ENCODE peak calls at places on chromosome 14, in nine cellular contexts. D, O, Z, G, E, F, P, V and L are unnamed samples.

GRCh38 chr14:91901449-91902250 is 34.3 kb upstream of the TC2N start:
- DNase-seq in F (peak; percentile 49), E (peak; percentile 50), G (no peak), P (no peak), D (peak; percentile 62), Z (peak; percentile 60), V (no peak), O (no peak), L (no peak)

GRCh38 chr14:67522270-67522669 is 10.8 kb upstream of the PLEKHH1 start:
- DNase-seq in E (no peak), Z (no peak), D (no peak), O (no peak), G (no peak), P (no peak), V (no peak), F (no peak), L (no peak)

GRCh38 chr14:86510503-86510902 is 980.6 kb downstream of the FLRT2 start:
- DNase-seq in P (no peak), E (no peak), V (no peak), G (no peak), F (no peak), Z (no peak), O (peak; percentile 77), D (no peak), L (no peak)

GRCh38 chr14:102891111-102891510 is 31.4 kb upstream of the AMN start:
- DNase-seq in V (no peak), E (no peak), G (no peak), P (no peak), O (no peak), D (no peak), F (no peak), Z (no peak), L (no peak)

GRCh38 chr14:33768458-33768830 is 182.4 kb downstream of the EGLN3 start:
- DNase-seq in D (no peak), E (no peak), G (no peak), P (no peak), F (no peak), Z (no peak), V (no peak), O (no peak), L (no peak)

GRCh38 chr14:41986726-41987125 is 380.1 kb downstream of the LRFN5 start:
- DNase-seq in Z (no peak), D (no peak), V (no peak), F (no peak), G (peak; percentile 15), E (no peak), O (peak; percentile 41), P (no peak), L (no peak)

GRCh38 chr14:22471545-22472121 is 117.4 kb downstream of the DAD1 start:
- DNase-seq in Z (peak; percentile 38), P (no peak), O (peak; percentile 26), D (no peak), F (peak; percentile 69), E (peak; percentile 54), V (peak; percentile 14), G (peak; percentile 19), L (peak; percentile 81)

GRCh38 chr14:36556811-36557433 is 25.5 kb downstream of the NKX2-8 start:
- DNase-seq in V (no peak), G (peak; percentile 19), E (no peak), D (no peak), Z (no peak), F (no peak), O (no peak), P (no peak), L (no peak)

GRCh38 chr14:101451166-101451565 is 110.1 kb upstream of the DIO3 start:
- DNase-seq in Z (no peak), D (no peak), V (no peak), O (no peak), G (no peak), E (no peak), F (peak; percentile 9), P (no peak), L (no peak)

GRCh38 chr14:87989613-87990299 is 3.2 kb downstream of the GALC start:
- DNase-seq in P (no peak), O (no peak), F (no peak), E (no peak), V (no peak), G (no peak), Z (no peak), D (no peak), L (no peak)

DNA sequence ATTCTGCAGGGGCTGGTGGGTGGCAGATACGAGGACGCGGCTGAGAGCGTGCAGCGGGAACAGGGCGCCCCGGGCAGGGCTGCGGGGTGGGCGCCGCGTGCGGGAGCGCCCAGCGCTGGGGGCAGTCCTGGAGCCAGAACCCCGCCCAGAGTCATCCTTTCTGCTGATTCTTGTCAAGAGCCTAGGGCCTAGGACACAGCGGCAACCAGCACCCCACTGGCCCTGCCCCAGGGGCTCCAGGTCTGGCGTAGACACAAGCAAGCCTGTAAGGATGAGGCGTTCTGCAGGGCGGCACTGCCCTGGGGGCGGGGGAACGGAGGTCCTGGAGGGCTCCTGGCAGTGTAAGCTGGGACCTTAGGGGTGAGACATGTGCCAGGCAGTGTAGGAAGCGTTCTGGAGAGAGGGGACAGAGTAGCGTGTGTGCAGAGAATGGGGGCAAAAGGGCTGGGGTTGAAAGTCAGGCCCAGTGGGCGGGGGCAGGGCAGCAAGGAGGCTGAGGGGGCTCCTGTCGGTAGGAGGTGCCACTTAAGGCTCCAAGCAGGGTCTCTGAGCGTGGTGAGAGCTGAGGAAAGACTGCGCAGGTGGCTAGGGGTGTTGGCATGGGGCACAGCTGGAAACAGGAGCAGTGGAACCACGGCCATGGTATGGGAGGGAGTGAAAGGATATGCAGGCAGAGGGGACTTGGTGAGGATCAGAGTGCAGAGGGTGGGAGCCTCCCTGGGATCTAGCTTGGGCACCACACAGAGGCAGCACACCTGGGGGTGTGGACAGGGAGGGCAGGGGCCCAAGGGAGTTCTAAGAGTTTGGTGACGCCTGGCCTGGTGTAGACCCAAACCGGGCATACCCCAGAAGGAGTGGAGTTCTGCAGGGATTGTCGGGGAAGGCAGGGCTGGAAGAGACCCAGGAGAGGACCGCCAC is 859 bp upstream of the AHNAK2 start:
- DNase-seq in P (peak; percentile 72), E (no peak), V (no peak), F (no peak), G (no peak), D (no peak), O (no peak), Z (no peak), L (no peak)
- H3K4me1 ChIP-seq in P (peaks cover 20% of the 10 kb centered on the region), E (peaks cover 38% of the 10 kb centered on the region), V (peaks cover 18% of the 10 kb centered on the region), F (peaks cover 51% of the 10 kb centered on the region), G (peaks cover 51% of the 10 kb centered on the region), D (peaks cover 14% of the 10 kb centered on the region), O (peaks cover 37% of the 10 kb centered on the region), Z (peaks cover 58% of the 10 kb centered on the region), L (peaks cover 19% of the 10 kb centered on the region)

DNA sequence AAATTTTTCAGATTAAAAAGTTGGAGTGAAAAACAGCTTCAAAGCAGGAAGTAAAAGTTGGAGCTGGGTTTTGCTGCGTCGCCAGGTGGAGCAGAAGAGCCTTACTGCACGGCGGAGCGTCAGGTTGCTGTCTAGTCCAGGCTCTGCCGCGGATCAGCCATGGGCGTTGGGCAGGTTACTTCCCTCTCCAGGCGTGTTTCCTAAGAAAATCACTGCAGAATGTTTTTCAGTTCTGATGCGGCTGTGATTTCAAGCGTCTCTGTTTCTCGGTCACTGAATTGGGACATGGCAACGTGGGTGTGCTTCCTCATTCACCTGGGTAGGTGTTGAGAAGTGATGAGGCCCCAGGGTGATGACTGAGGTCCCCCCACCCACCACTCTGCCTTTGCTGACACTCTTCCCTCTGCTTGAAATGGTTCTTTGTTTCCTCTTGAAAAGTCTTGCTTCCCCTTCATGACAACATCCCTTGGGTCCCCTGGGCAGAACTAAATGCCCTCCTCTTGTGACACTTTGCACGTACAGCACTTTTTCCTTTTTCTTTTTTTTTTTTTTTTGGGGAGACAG is 7.6 kb downstream of the EVL start:
- DNase-seq in Z (no peak), P (no peak), G (peak; percentile 13), E (no peak), V (peak; percentile 32), F (peak; percentile 47), D (no peak), O (no peak), L (peak; percentile 85)
- H3K4me3 ChIP-seq in Z (no peak overlapping the region), P (no peak overlapping the region), G (no peak overlapping the region), E (no peak overlapping the region), V (no peak overlapping the region), F (no peak overlapping the region), D (no peak overlapping the region), O (no peak overlapping the region), L (no peak overlapping the region)

DNA sequence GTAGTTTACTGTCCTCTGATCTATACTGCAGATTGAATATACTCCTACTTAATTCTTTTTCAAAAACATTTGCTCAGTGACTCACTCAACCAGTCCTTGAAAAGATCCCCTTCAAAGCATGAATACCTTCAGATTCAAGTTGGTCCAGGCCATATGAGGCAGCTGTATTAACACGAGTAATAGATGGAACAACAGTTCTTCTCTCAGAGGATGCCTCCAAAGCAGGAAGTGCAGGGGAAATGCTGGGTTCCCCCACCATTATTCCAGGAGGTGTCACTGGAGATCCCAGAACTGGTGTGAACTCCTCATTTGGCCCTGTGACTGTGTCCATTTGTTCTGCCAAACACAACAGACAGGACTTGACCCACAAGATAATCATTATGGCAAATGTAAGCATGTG is 20.6 kb downstream of the ARMH4 start:
- DNase-seq in E (no peak), G (no peak), D (no peak), Z (no peak), O (peak; percentile 52), F (no peak), P (no peak), V (no peak), L (no peak)
- TF ChIP-seq CTCF in E (no peak), G (peak; percentile 19), D (no peak), Z (no peak), O (no peak), F (no peak), P (no peak), V (no peak), L (no peak)

GRCh38 chr14:99181246-99181645 is 90.8 kb downstream of the BCL11B start:
- DNase-seq in V (no peak), O (no peak), F (no peak), G (no peak), D (no peak), E (no peak), Z (no peak), P (no peak), L (no peak)

GRCh38 chr14:99181804-99182520 is 90.0 kb downstream of the BCL11B start:
- DNase-seq in E (no peak), P (no peak), F (no peak), D (no peak), G (no peak), O (no peak), V (no peak), Z (no peak), L (no peak)

GRCh38 chr14:99183716-99184115 is 88.3 kb downstream of the BCL11B start:
- DNase-seq in V (no peak), G (no peak), E (no peak), O (no peak), Z (no peak), D (no peak), F (no peak), P (no peak), L (no peak)

GRCh38 chr14:99182548-99183115 is 89.4 kb downstream of the BCL11B start:
- DNase-seq in E (no peak), O (no peak), G (no peak), Z (no peak), P (no peak), D (no peak), F (no peak), V (no peak), L (no peak)

GRCh38 chr14:99183311-99183710 is 88.7 kb downstream of the BCL11B start:
- DNase-seq in F (no peak), P (no peak), E (no peak), D (no peak), O (no peak), V (no peak), G (no peak), Z (no peak), L (no peak)
- H3K4me1 ChIP-seq in F (no peaks in the 10 kb centered on the region), P (no peaks in the 10 kb centered on the region), E (no peaks in the 10 kb centered on the region), D (no peaks in the 10 kb centered on the region), O (no peaks in the 10 kb centered on the region), V (no peaks in the 10 kb centered on the region), G (no peaks in the 10 kb centered on the region), Z (no peaks in the 10 kb centered on the region), L (peaks cover 7% of the 10 kb centered on the region)